ENCODE peak calls at places on chromosomes 5 and 9, in five cellular contexts. M, B, E, H and S are unnamed samples.

GRCh38 chr9:75064307-75065025 is 23.5 kb downstream of the NMRK1 start:
- ATAC-seq in B (no peak), E (no peak), M (no peak), H (no peak), S (no peak)

GRCh38 chr5:87340716-87341115 is 72.0 kb downstream of the CCNH start:
- ATAC-seq in E (no peak), B (no peak), M (no peak), H (peak), S (no peak)

GRCh38 chr5:68618501-68618900 is 402.9 kb downstream of the PIK3R1 start:
- ATAC-seq in E (no peak), H (no peak), B (no peak), M (no peak), S (no peak)

GRCh38 chr9:89477811-89478583 is 19.9 kb downstream of the SEMA4D start:
- ATAC-seq in H (peak), B (no peak), E (peak), M (no peak), S (peak)

GRCh38 chr9:112809351-112809848 is 58.8 kb downstream of the SNX30 start:
- ATAC-seq in M (no peak), H (peak), B (no peak), E (no peak), S (no peak)

GRCh38 chr5:54761213-54761701 is 224.1 kb downstream of the ESM1 start:
- ATAC-seq in E (no peak), H (no peak), B (no peak), M (no peak), S (peak)

GRCh38 chr5:56422060-56422762 is 189.1 kb upstream of the ANKRD55 start:
- ATAC-seq in M (no peak), E (no peak), H (no peak), B (peak), S (no peak)

GRCh38 chr5:16135003-16135402 is 44.6 kb downstream of the MARCHF11 start:
- ATAC-seq in H (no peak), B (no peak), M (no peak), E (no peak), S (no peak)

GRCh38 chr5:134079748-134080581 is 34.5 kb upstream of the TCF7 start:
- ATAC-seq in B (no peak), M (peak), H (no peak), E (no peak), S (no peak)

GRCh38 chr9:97077465-97078295 is 38.7 kb upstream of the CTSV start:
- ATAC-seq in E (peak), H (no peak), B (no peak), M (no peak), S (no peak)

GRCh38 chr5:142654578-142655042 is 31.3 kb downstream of the FGF1 start:
- ATAC-seq in B (peak), E (peak), H (no peak), M (peak), S (no peak)

GRCh38 chr5:172559004-172559932 is 81.8 kb upstream of the NEURL1B start:
- ATAC-seq in B (peak), H (no peak), M (no peak), E (peak), S (peak)

GRCh38 chr5:83492331-83492730 is 20.8 kb downstream of the VCAN start:
- ATAC-seq in E (no peak), B (no peak), H (no peak), M (peak), S (no peak)

GRCh38 chr5:139745121-139745799 is 50.3 kb upstream of the PSD2 start:
- ATAC-seq in H (peak), E (peak), M (no peak), B (peak), S (peak)

GRCh38 chr9:29006603-29007002 is 1433.3 kb upstream of the C9orf72 start:
- ATAC-seq in M (no peak), H (no peak), B (no peak), E (no peak), S (no peak)

GRCh38 chr5:174275959-174276358 is 230.5 kb downstream of the NSG2 start:
- ATAC-seq in B (no peak), H (no peak), M (no peak), E (no peak), S (no peak)

GRCh38 chr5:124689653-124690052 is 56.8 kb downstream of the ZNF608 start:
- ATAC-seq in H (no peak), M (no peak), B (no peak), E (no peak), S (no peak)

GRCh38 chr5:40790947-40791593 is 7.1 kb downstream of the PRKAA1 start:
- ATAC-seq in E (no peak), B (no peak), M (peak), H (peak), S (no peak)

GRCh38 chr9:116204252-116204882 is 50.8 kb downstream of the PAPPA start:
- ATAC-seq in E (no peak), M (peak), H (no peak), B (no peak), S (no peak)

GRCh38 chr5:10439692-10440091 is 2.0 kb upstream of the ROPN1L start:
- ATAC-seq in M (no peak), H (no peak), B (no peak), E (no peak), S (no peak)

GRCh38 chr5:10440367-10440990 is 1.2 kb upstream of the ROPN1L start:
- ATAC-seq in M (no peak), B (no peak), H (no peak), E (no peak), S (no peak)

GRCh38 chr5:10441083-10441991 is at the start of gene ROPN1L:
- ATAC-seq in E (peak), B (peak), M (peak), H (peak), S (peak)

GRCh38 chr5:10442581-10442980 is 902 bp downstream of the ROPN1L start:
- ATAC-seq in E (no peak), B (no peak), H (peak), M (no peak), S (no peak)

GRCh38 chr5:10441992-10442435 is 335 bp downstream of the ROPN1L start:
- ATAC-seq in M (peak), E (peak), H (peak), B (no peak), S (peak)
- H3K27ac ChIP-seq in M (no peak), E (no peak), H (no peak), B (no peak), S (peak)

DNA sequence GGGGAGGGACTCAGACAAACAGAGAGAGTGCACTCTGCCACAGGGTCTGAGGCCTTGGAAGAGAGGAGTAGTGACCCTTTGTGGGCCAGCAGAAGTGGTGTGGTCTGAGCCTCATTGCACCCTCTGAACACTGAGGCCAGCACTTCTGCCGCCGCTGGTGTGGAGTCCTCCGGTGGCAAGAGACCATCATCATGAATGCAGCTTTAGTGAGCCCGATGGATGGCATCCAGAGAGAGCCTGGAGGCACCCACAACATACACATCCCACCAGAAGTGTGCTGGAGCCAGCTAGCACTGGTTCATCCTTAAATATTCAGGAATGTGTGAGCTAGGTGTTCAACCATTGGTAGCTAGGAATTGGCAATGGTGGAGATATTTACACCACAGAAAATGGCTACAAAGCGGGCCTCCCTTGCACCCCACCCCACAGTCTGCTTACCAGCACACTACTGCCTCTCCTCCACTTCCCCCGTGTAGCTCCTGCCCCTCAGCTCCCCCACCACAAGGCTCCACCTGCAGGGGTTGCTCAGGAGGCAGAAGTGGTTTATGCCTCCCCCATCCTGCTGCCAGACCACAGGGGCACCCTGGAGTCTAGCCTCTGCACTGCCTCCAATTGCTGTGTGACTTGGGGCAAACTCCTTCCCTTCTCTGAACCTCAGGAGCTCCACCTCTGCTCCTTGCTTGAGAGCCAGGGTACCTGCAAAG is 16.4 kb downstream of the SLC6A7 start:
- ATAC-seq in B (peak), M (no peak), E (no peak), H (no peak), S (no peak)
- TF ChIP-seq POLR2AphosphoS5 in B (no peak), M (no peak), E (no peak), H (no peak), S (no peak)

GRCh38 chr5:57495688-57496087 is 13.1 kb upstream of the ACTBL2 start:
- ATAC-seq in E (peak), B (no peak), H (no peak), M (no peak), S (no peak)
- H3K27ac ChIP-seq in E (no peak), B (peak), H (no peak), M (no peak), S (no peak)

GRCh38 chr9:71987471-71988371 is 72.7 kb downstream of the C9orf57 start:
- ATAC-seq in H (no peak), M (no peak), E (no peak), B (no peak), S (no peak)
- TF ChIP-seq POLR2AphosphoS5 in H (no peak), M (no peak), E (no peak), B (no peak), S (no peak)

GRCh38 chr5:36929438-36929837 is 52.9 kb downstream of the NIPBL start:
- ATAC-seq in E (no peak), B (no peak), M (no peak), H (no peak), S (no peak)
- H3K27ac ChIP-seq in E (no peak), B (no peak), M (no peak), H (no peak), S (no peak)